ENCODE peak calls at places on chromosomes 7 and 10, in four cellular contexts. W is GM12878, L is HepG2, U is K562. I is an unnamed sample.

GRCh38 chr10:72784551-72785421 is 92.8 kb downstream of the MCU start:
- DNase-seq in W (no peak), L (no peak), U (peak), I (peak)

GRCh38 chr7:151814400-151814914 is 62.5 kb downstream of the PRKAG2 start:
- DNase-seq in W (no peak), L (no peak), U (no peak), I (peak)

GRCh38 chr10:118712930-118713634 is 41.7 kb downstream of the CACUL1 start:
- DNase-seq in W (no peak), L (no peak), U (peak), I (peak)

GRCh38 chr7:24926623-24927539 is 53.1 kb downstream of the OSBPL3 start:
- DNase-seq in W (no peak), L (no peak), U (no peak), I (no peak)

GRCh38 chr7:118175751-118176150 is 8.2 kb upstream of the LSM8 start:
- DNase-seq in W (no peak), L (no peak), U (peak), I (no peak)

GRCh38 chr7:130009848-130010688 is 41.1 kb downstream of the ZC3HC1 start:
- DNase-seq in W (peak), L (peak), U (peak), I (no peak)

GRCh38 chr10:105797234-105797890 is 1156.3 kb downstream of the SORCS3 start:
- DNase-seq in W (peak), L (peak), U (peak), I (no peak)

GRCh38 chr10:96133135-96133534 is 3.0 kb downstream of the ZNF518A start:
- DNase-seq in W (no peak), L (no peak), U (no peak), I (no peak)

GRCh38 chr10:99341860-99342517 is 12.8 kb downstream of the CNNM1 start:
- DNase-seq in W (no peak), L (no peak), U (no peak), I (no peak)

GRCh38 chr7:102220229-102220850 is 66.3 kb upstream of the SH2B2 start:
- DNase-seq in W (no peak), L (no peak), U (no peak), I (no peak)

GRCh38 chr10:52740155-52740549 is 32.4 kb downstream of the MBL2 start:
- DNase-seq in W (no peak), L (no peak), U (no peak), I (no peak)

GRCh38 chr7:6536899-6537298 is 14.4 kb downstream of the GRID2IP start:
- DNase-seq in W (no peak), L (no peak), U (no peak), I (peak)

GRCh38 chr7:131328387-131329175 is 905 bp downstream of the MKLN1 start:
- DNase-seq in W (no peak), L (no peak), U (no peak), I (no peak)

GRCh38 chr7:157568785-157569584 is 232.2 kb downstream of the DNAJB6 start:
- DNase-seq in W (no peak), L (peak), U (no peak), I (peak)

GRCh38 chr7:107658467-107658866 is 2.2 kb upstream of the SLC26A4 start:
- DNase-seq in W (no peak), L (no peak), U (no peak), I (no peak)

GRCh38 chr10:48599830-48600134 is 5.1 kb downstream of the ARHGAP22 start:
- DNase-seq in W (no peak), L (no peak), U (no peak), I (no peak)
- TF ChIP-seq TCF7 in W (no peak), L (no peak), U (no peak), I (no peak)

GRCh38 chr7:105649727-105650381 is 68.6 kb upstream of the EFCAB10 start:
- DNase-seq in W (no peak), L (no peak), U (no peak), I (no peak)
- TF ChIP-seq TCF7 in W (no peak), L (no peak), U (no peak), I (no peak)

GRCh38 chr10:74589226-74589673 is 237.2 kb upstream of the KAT6B start:
- DNase-seq in W (peak), L (no peak), U (peak), I (no peak)

GRCh38 chr10:74587109-74587508 is 239.3 kb upstream of the KAT6B start:
- DNase-seq in W (no peak), L (no peak), U (no peak), I (no peak)

GRCh38 chr10:74586088-74586585 is 240.3 kb upstream of the KAT6B start:
- DNase-seq in W (peak), L (no peak), U (peak), I (no peak)

GRCh38 chr10:74585231-74586087 is 240.9 kb upstream of the KAT6B start:
- DNase-seq in W (peak), L (no peak), U (no peak), I (no peak)
- TF ChIP-seq TCF7 in W (no peak), L (no peak), U (no peak), I (no peak)

GRCh38 chr10:78276139-78276538 is 242.5 kb downstream of the RPS24 start:
- DNase-seq in W (no peak), L (no peak), U (no peak), I (no peak)

GRCh38 chr10:78277267-78277666 is 243.6 kb downstream of the RPS24 start:
- DNase-seq in W (no peak), L (no peak), U (no peak), I (no peak)

GRCh38 chr10:78280604-78281003 is 246.9 kb downstream of the RPS24 start:
- DNase-seq in W (no peak), L (no peak), U (no peak), I (no peak)

GRCh38 chr10:78274491-78274890 is 240.8 kb downstream of the RPS24 start:
- DNase-seq in W (no peak), L (no peak), U (no peak), I (no peak)

GRCh38 chr10:78277734-78278404 is 244.2 kb downstream of the RPS24 start:
- DNase-seq in W (no peak), L (no peak), U (no peak), I (no peak)
- TF ChIP-seq TCF7 in W (no peak), L (no peak), U (no peak), I (no peak)

DNA sequence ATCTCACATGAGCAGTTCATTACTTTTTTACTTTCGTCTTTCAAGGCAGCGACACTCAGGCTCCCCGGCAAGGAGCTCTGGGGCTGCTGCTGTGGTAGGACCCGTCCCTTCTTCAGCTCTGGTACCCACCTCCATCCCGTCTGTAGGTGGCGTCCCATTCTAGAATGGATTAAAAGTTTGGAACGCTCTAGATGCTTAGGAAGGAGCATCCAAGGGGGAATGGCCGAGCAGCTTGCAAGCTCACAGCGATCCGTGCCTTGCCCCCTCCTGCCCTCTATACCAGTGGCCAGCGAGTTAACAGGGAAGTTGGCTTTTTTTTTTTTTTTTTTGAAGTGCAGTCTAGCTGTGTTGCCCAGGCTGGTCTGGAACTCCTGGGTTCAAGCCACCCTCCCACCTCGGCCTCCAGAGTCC is 22.8 kb upstream of the TTYH3 start:
- DNase-seq in W (no peak), L (peak), U (peak), I (peak)
- TF ChIP-seq TCF7 in W (no peak), L (no peak), U (no peak), I (no peak)